ENCODE peak calls at places on chromosomes 6 and 20, in six cellular contexts. K, A, Q, F, U and J are unnamed samples.

GRCh38 chr6:43962458-43962857 is 164.8 kb downstream of the MRPL14 start:
- DNase-seq in U (peak; percentile 41), F (no peak), A (peak; percentile 67), K (peak; percentile 34), Q (no peak), J (no peak)

GRCh38 chr20:64006902-64007301 is 26.0 kb downstream of the PRPF6 start:
- DNase-seq in A (no peak), F (no peak), Q (no peak), U (no peak), K (no peak), J (no peak)

GRCh38 chr6:146857960-146858308 is 259.2 kb downstream of the ADGB start:
- DNase-seq in K (no peak), Q (peak; percentile 52), A (no peak), U (no peak), F (no peak), J (peak; percentile 50)

GRCh38 chr6:149896491-149896890 is 1.4 kb downstream of the RAET1E start:
- DNase-seq in A (peak; percentile 55), K (peak; percentile 37), Q (no peak), F (no peak), U (peak; percentile 51), J (peak; percentile 48)

GRCh38 chr20:5535211-5535756 is 214.9 kb upstream of the SHLD1 start:
- DNase-seq in U (peak; percentile 95), Q (no peak), A (peak; percentile 96), K (peak; percentile 98), F (no peak), J (peak; percentile 83)

GRCh38 chr20:46915580-46916243 is 21.1 kb downstream of the EYA2 start:
- DNase-seq in Q (no peak), A (no peak), K (no peak), F (no peak), U (no peak), J (peak; percentile 80)

GRCh38 chr20:5567644-5568043 is 182.6 kb upstream of the SHLD1 start:
- DNase-seq in A (no peak), U (no peak), K (no peak), F (no peak), Q (no peak), J (no peak)

GRCh38 chr6:170346649-170347048 is 40.1 kb downstream of the FAM120B start:
- DNase-seq in Q (no peak), F (no peak), K (no peak), A (no peak), U (no peak), J (no peak)

GRCh38 chr20:62122659-62123449 is 579 bp downstream of the LSM14B start:
- DNase-seq in A (peak; percentile 31), K (peak; percentile 27), F (peak; percentile 77), Q (peak; percentile 52), U (peak; percentile 44), J (peak; percentile 35)

GRCh38 chr20:45229264-45230056 is 8.3 kb downstream of the SEMG2 start:
- DNase-seq in A (peak; percentile 13), F (no peak), Q (peak; percentile 68), U (no peak), K (peak; percentile 7), J (peak; percentile 7)

GRCh38 chr6:157266274-157267101 is 56.8 kb downstream of the TMEM242 start:
- DNase-seq in Q (no peak), U (no peak), A (no peak), K (no peak), F (no peak), J (no peak)

GRCh38 chr20:380763-381580 is 412 bp downstream of the TRIB3 start:
- DNase-seq in A (peak; percentile 61), Q (peak; percentile 61), K (peak; percentile 69), F (peak; percentile 63), U (peak; percentile 86), J (peak; percentile 93)

GRCh38 chr6:163415620-163416379 is 1.3 kb downstream of the QKI start:
- DNase-seq in U (peak; percentile 60), Q (peak; percentile 43), K (peak; percentile 62), A (peak; percentile 72), F (peak; percentile 78), J (peak; percentile 73)

GRCh38 chr6:25227854-25228253 is 51.3 kb upstream of the CARMIL1 start:
- DNase-seq in U (no peak), A (no peak), K (no peak), Q (no peak), F (no peak), J (no peak)

GRCh38 chr20:17862171-17862570 is 106.4 kb downstream of the SNX5 start:
- DNase-seq in Q (no peak), F (no peak), A (no peak), U (no peak), K (no peak), J (no peak)

GRCh38 chr6:36917541-36918193 is 31.9 kb downstream of the C6orf89 start:
- DNase-seq in A (no peak), F (peak; percentile 76), U (peak; percentile 98), Q (no peak), K (no peak), J (peak; percentile 50)

GRCh38 chr6:16684896-16685554 is 76.2 kb downstream of the ATXN1 start:
- DNase-seq in Q (no peak), A (peak; percentile 90), U (peak; percentile 65), F (no peak), K (peak; percentile 64), J (no peak)

GRCh38 chr20:25274891-25275812 is 27.3 kb downstream of the PYGB start:
- DNase-seq in U (no peak), F (peak; percentile 71), K (no peak), Q (peak; percentile 1), A (no peak), J (no peak)

GRCh38 chr6:124770131-124770530 is 192.1 kb upstream of the RNF217 start:
- DNase-seq in K (no peak), Q (no peak), A (no peak), U (no peak), F (no peak), J (no peak)

GRCh38 chr6:110689275-110689935 is 125.9 kb downstream of the CDK19 start:
- DNase-seq in U (no peak), F (no peak), Q (no peak), A (no peak), K (no peak), J (no peak)

GRCh38 chr6:101110814-101111213 is 229.7 kb upstream of the ASCC3 start:
- DNase-seq in F (no peak), U (peak; percentile 18), A (peak; percentile 36), K (peak; percentile 6), Q (no peak), J (peak; percentile 60)

GRCh38 chr20:63943007-63943807 is 13.0 kb downstream of the UCKL1 start:
- DNase-seq in K (no peak), A (no peak), U (no peak), Q (no peak), F (peak; percentile 59), J (no peak)

GRCh38 chr6:41824571-41825569 is 37.4 kb downstream of the TOMM6 start:
- DNase-seq in U (no peak), K (peak; percentile 54), F (no peak), A (peak; percentile 70), Q (no peak), J (no peak)

GRCh38 chr20:15162061-15162740 is 824.8 kb upstream of the FLRT3 start:
- DNase-seq in Q (no peak), A (no peak), K (no peak), F (no peak), U (no peak), J (no peak)

GRCh38 chr6:22732186-22732970 is 163.0 kb downstream of the HDGFL1 start:
- DNase-seq in Q (no peak), K (peak; percentile 14), U (no peak), A (no peak), F (no peak), J (no peak)

GRCh38 chr6:168583821-168584220 is 142.8 kb downstream of the SMOC2 start:
- DNase-seq in A (no peak), F (no peak), Q (no peak), U (no peak), K (no peak), J (no peak)

GRCh38 chr6:131443514-131443913 is 129.5 kb upstream of the ARG1 start:
- DNase-seq in F (no peak), K (no peak), A (no peak), U (no peak), Q (no peak), J (no peak)

DNA sequence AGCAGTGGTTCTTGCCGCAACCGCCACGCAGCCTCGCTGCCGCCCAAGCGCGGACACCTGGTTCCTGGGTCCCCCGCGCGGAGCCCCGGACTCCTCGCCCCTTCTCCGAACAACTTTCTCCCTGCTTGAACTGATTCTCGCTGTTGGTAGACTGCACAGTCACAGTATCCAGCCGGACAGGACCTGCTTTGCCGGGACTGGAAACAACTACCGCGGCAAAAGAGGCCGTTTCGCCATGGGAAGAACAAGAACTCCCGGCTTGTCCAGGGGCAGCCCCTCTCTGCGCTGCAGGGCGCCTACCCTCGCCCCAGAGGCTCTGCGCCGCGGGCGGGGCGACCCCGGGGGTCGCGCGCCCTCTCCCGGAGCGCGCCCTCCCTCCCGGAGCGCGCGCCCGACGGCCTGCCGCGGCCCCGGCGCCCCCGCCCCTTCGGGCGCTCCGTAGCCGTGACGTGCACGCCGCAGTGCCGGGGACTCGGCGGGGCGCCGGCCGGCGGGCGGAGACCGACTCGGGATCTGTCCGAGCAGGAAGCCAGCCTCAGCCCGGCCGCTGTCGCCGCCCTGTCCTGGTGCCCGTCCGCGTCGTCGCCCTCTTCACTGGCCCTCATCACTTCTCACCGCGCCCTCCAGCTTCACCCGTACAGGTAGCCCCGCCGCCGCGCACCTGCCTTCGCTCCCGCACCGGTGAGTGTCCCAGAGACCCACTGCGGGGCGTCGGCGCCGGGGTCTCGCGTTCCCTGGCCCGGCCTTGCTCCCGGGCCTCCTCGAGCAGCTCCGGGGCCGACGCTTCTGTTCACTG is at the start of gene MYO6:
- DNase-seq in A (peak; percentile 57), F (peak; percentile 86), K (peak; percentile 55), U (peak; percentile 55), Q (peak; percentile 58), J (peak; percentile 85)
- TF ChIP-seq CTCF in A (no peak), F (no peak), K (no peak), U (no peak), Q (no peak), J (no peak)

GRCh38 chr20:33687993-33688937 is 2.1 kb upstream of the E2F1 start:
- DNase-seq in U (no peak), A (no peak), Q (no peak), K (no peak), F (no peak), J (no peak)

GRCh38 chr20:33686008-33686983 is at the start of gene E2F1:
- DNase-seq in U (peak; percentile 88), Q (peak; percentile 99), K (peak; percentile 88), A (peak; percentile 87), F (peak; percentile 98), J (peak; percentile 98)

GRCh38 chr20:33685328-33686007 is 717 bp downstream of the E2F1 start:
- DNase-seq in K (no peak), F (no peak), Q (peak; percentile 92), U (no peak), A (no peak), J (no peak)

GRCh38 chr20:33687370-33687915 is 1.3 kb upstream of the E2F1 start:
- DNase-seq in U (no peak), Q (no peak), K (peak; percentile 78), F (no peak), A (peak; percentile 67), J (no peak)

GRCh38 chr20:33686984-33687366 is 790 bp upstream of the E2F1 start:
- DNase-seq in F (no peak), Q (no peak), A (no peak), U (no peak), K (no peak), J (no peak)
- H3K4me3 ChIP-seq in F (peak overlapping the region; percentile 53), Q (no peak overlapping the region), A (no peak overlapping the region), U (peak overlapping the region; percentile 62), K (peak overlapping the region; percentile 35), J (peak overlapping the region; percentile 36)

GRCh38 chr20:54657268-54657826 is 182.0 kb downstream of the DOK5 start:
- DNase-seq in A (no peak), Q (no peak), K (peak; percentile 10), U (no peak), F (no peak), J (no peak)
- TF ChIP-seq CTCF in A (no peak), Q (no peak), K (no peak), U (no peak), F (no peak), J (no peak)

GRCh38 chr20:23655551-23656211 is 17.9 kb upstream of the CST3 start:
- DNase-seq in Q (no peak), F (peak; percentile 80), U (peak; percentile 18), A (no peak), K (no peak), J (no peak)
- H3K4me3 ChIP-seq in Q (no peak overlapping the region), F (peak overlapping the region; percentile 36), U (no peak overlapping the region), A (no peak overlapping the region), K (no peak overlapping the region), J (no peak overlapping the region)